ENCODE peak calls at places on chromosomes 3 and 15, in five cellular contexts. J is mesendoderm, Y is neuronal stem cell, O is OCI-LY7, E is MM.1S. L is an unnamed sample.

GRCh38 chr3:52490938-52491526 is 4.1 kb upstream of the STAB1 start:
- DNase-seq in J (no peak), Y (no peak), O (no peak), E (no peak), L (no peak)

GRCh38 chr3:187717572-187717971 is 15.2 kb upstream of the RTP2 start:
- DNase-seq in J (no peak), Y (no peak), O (no peak), E (no peak), L (no peak)

GRCh38 chr15:82587805-82588204 is 47.5 kb upstream of the RPS17 start:
- DNase-seq in J (peak), Y (no peak), O (no peak), E (no peak), L (no peak)

GRCh38 chr15:31435891-31436628 is 109.4 kb downstream of the KLF13 start:
- DNase-seq in J (no peak), Y (no peak), O (peak), E (no peak), L (peak)

GRCh38 chr3:59270921-59271320 is 221.1 kb upstream of the CFAP20DC start:
- DNase-seq in J (no peak), Y (no peak), O (no peak), E (no peak), L (no peak)

GRCh38 chr15:57972801-57973311 is 92.7 kb downstream of the ALDH1A2 start:
- DNase-seq in J (no peak), Y (no peak), O (no peak), E (no peak), L (no peak)

GRCh38 chr15:89794627-89795241 is 18.6 kb downstream of the MESP2 start:
- DNase-seq in J (no peak), Y (no peak), O (no peak), E (no peak), L (no peak)

GRCh38 chr3:140117111-140117526 is 182.1 kb downstream of the CLSTN2 start:
- DNase-seq in J (peak), Y (no peak), O (no peak), E (no peak), L (no peak)

GRCh38 chr3:70851066-70851465 is 538.6 kb upstream of the MDFIC2 start:
- DNase-seq in J (no peak), Y (no peak), O (no peak), E (no peak), L (no peak)

GRCh38 chr3:193704431-193704830 is 111.4 kb downstream of the OPA1 start:
- DNase-seq in J (peak), Y (no peak), O (no peak), E (no peak), L (no peak)

GRCh38 chr3:185049710-185050109 is 103.2 kb downstream of the C3orf70 start:
- DNase-seq in J (peak), Y (no peak), O (no peak), E (no peak), L (no peak)

GRCh38 chr3:112466041-112466440 is 33.2 kb downstream of the BTLA start:
- DNase-seq in J (peak), Y (no peak), O (no peak), E (no peak), L (no peak)

GRCh38 chr3:112460519-112460918 is 38.8 kb downstream of the BTLA start:
- DNase-seq in J (no peak), Y (no peak), O (peak), E (peak), L (no peak)

GRCh38 chr3:112464264-112464663 is 35.0 kb downstream of the BTLA start:
- DNase-seq in J (no peak), Y (no peak), O (peak), E (peak), L (no peak)

GRCh38 chr3:112459750-112460149 is 39.5 kb downstream of the BTLA start:
- DNase-seq in J (peak), Y (no peak), O (no peak), E (peak), L (no peak)

GRCh38 chr3:112463250-112463649 is 36.0 kb downstream of the BTLA start:
- DNase-seq in J (no peak), Y (no peak), O (peak), E (no peak), L (no peak)
- H3K4me2 ChIP-seq in J (no peak), Y (no peak), O (no peak), E (no peak), L (no peak)

GRCh38 chr3:36989000-36989399 is 3.9 kb downstream of the EPM2AIP1 start:
- DNase-seq in J (no peak), Y (no peak), O (no peak), E (no peak), L (no peak)
- H3K4me3 ChIP-seq in J (no peak), Y (no peak), O (peak), E (no peak), L (peak)

DNA sequence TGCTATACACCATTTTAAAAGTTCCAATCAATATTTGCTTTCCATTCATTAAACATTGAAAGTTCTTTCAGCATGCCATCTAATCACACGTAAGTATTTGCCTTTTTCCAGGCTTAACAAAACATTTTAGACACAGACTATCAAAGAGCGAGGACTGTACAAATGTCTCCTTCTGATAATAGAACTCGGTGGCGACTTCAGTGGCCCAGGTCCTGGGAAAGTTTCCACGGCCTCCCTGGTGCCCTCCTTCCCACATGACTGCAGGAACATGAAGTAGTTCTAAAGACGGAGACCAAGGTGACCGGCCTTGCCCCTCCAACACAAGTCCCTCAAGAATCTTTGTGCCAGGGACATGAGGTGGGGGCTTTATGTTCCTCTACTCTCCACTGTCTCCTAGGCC is 174.6 kb upstream of the KBTBD8 start:
- DNase-seq in J (no peak), Y (no peak), O (no peak), E (no peak), L (no peak)
- H3K27ac ChIP-seq in J (no peak), Y (no peak), O (no peak), E (no peak), L (no peak)

GRCh38 chr15:33194704-33195261 is at the start of gene FMN1:
- DNase-seq in J (peak), Y (peak), O (peak), E (peak), L (peak)
- H3K4me2 ChIP-seq in J (peak), Y (peak), O (peak), E (peak), L (no peak)

GRCh38 chr3:9861626-9862130 is 17.9 kb upstream of the RPUSD3 start:
- DNase-seq in J (no peak), Y (no peak), O (no peak), E (no peak), L (no peak)

GRCh38 chr3:9859530-9860025 is 15.8 kb upstream of the RPUSD3 start:
- DNase-seq in J (no peak), Y (no peak), O (no peak), E (no peak), L (no peak)

GRCh38 chr3:9866639-9867038 is 13.4 kb downstream of the CIDEC start:
- DNase-seq in J (no peak), Y (no peak), O (no peak), E (no peak), L (no peak)

GRCh38 chr3:9861201-9861600 is 17.4 kb upstream of the RPUSD3 start:
- DNase-seq in J (no peak), Y (no peak), O (no peak), E (no peak), L (no peak)

DNA sequence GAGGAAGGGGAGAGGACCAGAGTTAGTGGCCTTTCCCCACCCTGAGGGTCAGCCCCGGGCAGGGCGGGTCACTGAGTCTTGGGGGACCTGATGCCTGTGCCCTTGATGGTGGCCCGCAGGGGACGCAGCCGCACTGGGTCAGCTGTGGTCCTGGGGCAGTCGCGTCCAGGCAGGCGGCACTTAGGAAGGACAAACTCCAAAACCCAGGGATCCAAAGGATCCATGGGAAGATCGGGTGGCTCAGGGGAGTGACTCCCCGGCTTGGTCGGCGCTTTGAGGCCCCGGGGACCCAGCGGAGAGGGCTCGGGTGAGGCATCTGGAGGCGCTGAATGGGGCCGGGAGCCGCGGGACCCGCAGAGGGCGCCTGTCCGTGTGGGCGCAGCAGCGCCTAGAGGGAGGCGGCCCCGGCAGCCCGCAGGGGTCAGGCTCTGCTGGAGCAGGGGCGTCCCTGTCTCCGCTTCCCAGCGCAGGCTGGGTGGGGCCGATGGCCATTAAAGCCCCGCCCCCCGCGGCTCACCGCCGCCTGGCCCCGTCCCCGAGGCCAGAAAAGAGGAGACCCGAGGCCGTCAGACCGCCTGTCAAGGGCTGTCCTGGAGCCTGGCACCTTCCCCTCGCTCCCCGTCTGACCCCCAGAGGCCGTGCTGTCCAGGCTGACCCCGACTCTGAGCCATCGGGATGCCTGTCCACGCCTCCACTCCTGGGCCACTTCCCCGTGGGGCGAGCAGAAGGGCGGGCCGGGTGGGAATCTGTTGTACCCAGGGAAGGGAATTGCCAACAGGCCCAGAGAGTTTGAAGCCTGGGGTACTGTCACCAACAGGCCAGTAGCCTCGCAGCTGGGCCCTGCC is 17.4 kb downstream of the CIDEC start:
- DNase-seq in J (peak), Y (peak), O (no peak), E (no peak), L (no peak)
- H3K4me3 ChIP-seq in J (no peak), Y (no peak), O (no peak), E (no peak), L (no peak)

GRCh38 chr3:169765281-169765624 is 393 bp upstream of the TERC start:
- DNase-seq in J (no peak), Y (no peak), O (no peak), E (no peak), L (no peak)
- H3K27ac ChIP-seq in J (no peak), Y (no peak), O (no peak), E (peak), L (peak)

GRCh38 chr3:143266512-143266911 is 146.9 kb downstream of the CHST2 start:
- DNase-seq in J (no peak), Y (no peak), O (no peak), E (no peak), L (no peak)
- H3K4me2 ChIP-seq in J (no peak), Y (no peak), O (no peak), E (no peak), L (no peak)

L was measured in DND-41.